ENCODE peak calls at places on chromosomes 5 and 9, in seven cellular contexts. F, U, R, E, G, N and M are unnamed samples.

GRCh38 chr9:37452611-37453010 is 12.6 kb downstream of the ZBTB5 start:
- DNase-seq in F (no peak), U (no peak), R (no peak), E (no peak), G (no peak), N (no peak), M (no peak)

GRCh38 chr5:176531902-176532493 is 5.2 kb downstream of the RNF44 start:
- DNase-seq in F (no peak), U (no peak), R (no peak), E (no peak), G (no peak), N (no peak), M (no peak)

GRCh38 chr5:107108111-107108510 is 562.6 kb downstream of the EFNA5 start:
- DNase-seq in F (no peak), U (no peak), R (no peak), E (no peak), G (no peak), N (no peak), M (no peak)

GRCh38 chr9:128116104-128117083 is 11.1 kb downstream of the PTGES2 start:
- DNase-seq in F (no peak), U (no peak), R (no peak), E (no peak), G (no peak), N (no peak), M (no peak)

GRCh38 chr5:67957374-67957773 is 258.2 kb upstream of the PIK3R1 start:
- DNase-seq in F (no peak), U (no peak), R (no peak), E (no peak), G (no peak), N (no peak), M (no peak)

GRCh38 chr5:172688735-172689572 is 47.9 kb downstream of the NEURL1B start:
- DNase-seq in F (no peak), U (no peak), R (no peak), E (peak), G (no peak), N (no peak), M (no peak)

GRCh38 chr5:10439692-10440091 is 2.0 kb upstream of the ROPN1L start:
- DNase-seq in F (no peak), U (no peak), R (no peak), E (no peak), G (no peak), N (no peak), M (no peak)

GRCh38 chr5:181124526-181124925 is 6.4 kb downstream of the OR2V1 start:
- DNase-seq in F (no peak), U (no peak), R (no peak), E (no peak), G (no peak), N (no peak), M (no peak)

GRCh38 chr5:57863661-57864060 is 381.1 kb upstream of the ACTBL2 start:
- DNase-seq in F (no peak), U (no peak), R (no peak), E (no peak), G (no peak), N (no peak), M (no peak)

GRCh38 chr5:73183491-73183891 is 10.5 kb downstream of the TMEM174 start:
- DNase-seq in F (no peak), U (no peak), R (no peak), E (no peak), G (no peak), N (no peak), M (no peak)

GRCh38 chr5:39716532-39716971 is 291.8 kb upstream of the DAB2 start:
- DNase-seq in F (peak), U (peak), R (peak), E (peak), G (no peak), N (peak), M (no peak)

GRCh38 chr9:34646211-34647083 is at the start of gene GALT:
- DNase-seq in F (peak), U (peak), R (peak), E (peak), G (peak), N (peak), M (peak)
- TF ChIP-seq CTCF in F (peak), U (peak), R (peak), E (peak), G (peak), N (peak), M (peak)

GRCh38 chr9:136218271-136218670 is 13.3 kb upstream of the LHX3 start:
- DNase-seq in F (no peak), U (no peak), R (no peak), E (no peak), G (no peak), N (no peak), M (no peak)

GRCh38 chr9:136219276-136219675 is 14.3 kb upstream of the LHX3 start:
- DNase-seq in F (no peak), U (no peak), R (peak), E (no peak), G (no peak), N (no peak), M (no peak)

GRCh38 chr9:136220017-136220729 is 15.2 kb upstream of the LHX3 start:
- DNase-seq in F (no peak), U (no peak), R (no peak), E (no peak), G (no peak), N (no peak), M (no peak)

GRCh38 chr9:136216541-136217240 is 11.8 kb upstream of the LHX3 start:
- DNase-seq in F (no peak), U (no peak), R (no peak), E (no peak), G (no peak), N (no peak), M (no peak)

DNA sequence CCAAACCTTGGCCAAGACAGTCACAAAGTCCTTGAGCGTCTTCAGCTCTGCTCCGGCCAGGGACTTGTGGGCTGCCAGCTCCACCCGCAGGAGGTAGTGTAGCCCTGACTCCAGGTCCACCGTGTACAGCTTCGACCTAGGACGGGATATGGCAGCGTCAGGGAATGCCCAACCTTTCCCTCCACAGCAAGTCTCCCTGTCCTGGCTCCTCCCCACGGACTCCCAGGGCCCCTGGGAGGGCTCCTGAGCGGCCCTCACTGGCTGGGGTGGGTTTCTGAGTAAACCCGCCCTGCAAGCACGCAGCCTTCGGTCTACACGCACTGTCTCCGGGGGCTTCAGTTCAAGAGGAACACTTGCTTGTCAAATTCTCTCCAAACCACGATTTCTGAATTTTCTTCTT is 13.7 kb upstream of the LHX3 start:
- DNase-seq in F (no peak), U (no peak), R (no peak), E (no peak), G (no peak), N (no peak), M (no peak)
- TF ChIP-seq CTCF in F (no peak), U (peak), R (no peak), E (no peak), G (no peak), N (no peak), M (no peak)

GRCh38 chr5:89996892-89997291 is 412.7 kb downstream of the CETN3 start:
- DNase-seq in F (no peak), U (no peak), R (no peak), E (no peak), G (no peak), N (no peak), M (no peak)

GRCh38 chr5:90000351-90000750 is 409.2 kb downstream of the CETN3 start:
- DNase-seq in F (no peak), U (no peak), R (no peak), E (no peak), G (no peak), N (no peak), M (no peak)

GRCh38 chr5:89994266-89994665 is 415.3 kb downstream of the CETN3 start:
- DNase-seq in F (no peak), U (no peak), R (no peak), E (no peak), G (no peak), N (no peak), M (no peak)

GRCh38 chr5:89998505-89998904 is 411.1 kb downstream of the CETN3 start:
- DNase-seq in F (no peak), U (no peak), R (no peak), E (no peak), G (no peak), N (no peak), M (no peak)
- TF ChIP-seq CTCF in F (no peak), U (no peak), R (no peak), E (no peak), G (no peak), N (no peak), M (no peak)

GRCh38 chr5:151298063-151298462 is 5.5 kb downstream of the SLC36A3 start:
- DNase-seq in F (no peak), U (no peak), R (no peak), E (no peak), G (peak), N (peak), M (no peak)
- TF ChIP-seq CTCF in F (no peak), U (peak), R (no peak), E (no peak), G (peak), N (peak), M (no peak)

GRCh38 chr5:133612021-133612860 is at the start of gene FSTL4:
- DNase-seq in F (peak), U (peak), R (no peak), E (peak), G (peak), N (no peak), M (no peak)
- TF ChIP-seq CTCF in F (no peak), U (peak), R (no peak), E (no peak), G (no peak), N (no peak), M (no peak)

DNA sequence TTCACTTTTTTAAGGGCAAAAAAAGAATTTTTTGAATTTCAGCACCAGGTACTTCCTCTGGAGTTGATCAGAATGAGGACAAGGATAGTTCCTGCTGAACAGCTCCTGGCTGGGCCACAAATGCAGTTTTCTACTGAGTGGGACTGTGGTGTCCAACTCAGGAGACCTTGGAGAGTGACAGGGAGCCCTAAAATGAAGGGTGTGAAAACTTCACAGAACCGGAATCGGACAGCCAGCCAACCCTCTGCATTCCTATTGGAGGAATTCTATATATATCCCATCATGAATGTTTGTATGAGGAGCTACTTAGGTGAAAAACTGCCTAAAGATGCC is 40.6 kb downstream of the ANKH start:
- DNase-seq in F (no peak), U (no peak), R (no peak), E (no peak), G (no peak), N (no peak), M (no peak)
- TF ChIP-seq CTCF in F (no peak), U (no peak), R (no peak), E (no peak), G (no peak), N (no peak), M (no peak)

GRCh38 chr9:34045903-34046302 is 2.8 kb downstream of the UBAP2 start:
- DNase-seq in F (no peak), U (no peak), R (no peak), E (no peak), G (no peak), N (no peak), M (no peak)

GRCh38 chr9:34049630-34050384 is 1.1 kb upstream of the UBAP2 start:
- DNase-seq in F (no peak), U (no peak), R (no peak), E (no peak), G (no peak), N (peak), M (no peak)

GRCh38 chr9:34047864-34048729 is 590 bp downstream of the UBAP2 start:
- DNase-seq in F (no peak), U (peak), R (no peak), E (peak), G (peak), N (peak), M (no peak)

GRCh38 chr9:34046784-34047379 is 1.8 kb downstream of the UBAP2 start:
- DNase-seq in F (no peak), U (no peak), R (no peak), E (no peak), G (no peak), N (no peak), M (no peak)

GRCh38 chr9:34048730-34049629 is at the start of gene UBAP2:
- DNase-seq in F (peak), U (peak), R (peak), E (peak), G (peak), N (peak), M (peak)
- TF ChIP-seq CTCF in F (no peak), U (no peak), R (no peak), E (no peak), G (peak), N (peak), M (no peak)